ENCODE peak calls at places on chromosomes 6 and 20, in nine cellular contexts. S is AG10803; K is heart left ventricle; M is RWPE1; R is AG04450; P is CD4-positive, alpha-beta T cell; Y is GM12865; U is heart right ventricle; O is WTC11. Z is an unnamed sample.
A peak's percentile ranks its signal among the peaks of the same experiment; 100 is the strongest.

GRCh38 chr20:3777726-3778629 is 3.3 kb downstream of the SPEF1 start:
- DNase-seq in S (peak; percentile 36), K (peak; percentile 69), M (peak; percentile 63), R (no peak), P (peak; percentile 44), Y (no peak), U (peak; percentile 74), O (peak; percentile 82), Z (peak; percentile 77)

GRCh38 chr6:165266236-165267025 is 43.0 kb downstream of the C6orf118 start:
- DNase-seq in S (no peak), K (no peak), M (no peak), R (no peak), P (no peak), Y (no peak), U (no peak), O (no peak), Z (no peak)

GRCh38 chr6:27541212-27541931 is 68.5 kb upstream of the ZNF184 start:
- DNase-seq in S (no peak), K (no peak), M (no peak), R (no peak), P (no peak), Y (peak; percentile 66), U (no peak), O (peak; percentile 84), Z (no peak)

GRCh38 chr6:22570185-22570551 is 802 bp downstream of the HDGFL1 start:
- DNase-seq in S (no peak), K (no peak), M (no peak), R (no peak), P (no peak), Y (no peak), U (no peak), O (peak; percentile 22), Z (peak; percentile 3)

GRCh38 chr20:12925863-12926547 is 82.8 kb upstream of the SPTLC3 start:
- DNase-seq in S (no peak), K (no peak), M (no peak), R (no peak), P (no peak), Y (no peak), U (no peak), O (no peak), Z (no peak)

GRCh38 chr6:131400054-131400781 is 172.8 kb upstream of the ARG1 start:
- DNase-seq in S (peak; percentile 75), K (no peak), M (peak; percentile 45), R (peak; percentile 21), P (no peak), Y (no peak), U (no peak), O (no peak), Z (no peak)

GRCh38 chr6:11700118-11700718 is 78.4 kb downstream of the ADTRP start:
- DNase-seq in S (peak; percentile 66), K (no peak), M (peak; percentile 52), R (no peak), P (no peak), Y (peak; percentile 72), U (no peak), O (no peak), Z (no peak)

GRCh38 chr20:46566125-46566524 is 15.7 kb upstream of the OCSTAMP start:
- DNase-seq in S (no peak), K (no peak), M (no peak), R (no peak), P (no peak), Y (no peak), U (no peak), O (no peak), Z (no peak)

GRCh38 chr20:48972816-48973215 is 51.3 kb downstream of the ARFGEF2 start:
- DNase-seq in S (no peak), K (no peak), M (no peak), R (no peak), P (no peak), Y (no peak), U (no peak), O (no peak), Z (no peak)

GRCh38 chr6:75563032-75563431 is 38.6 kb upstream of the SENP6 start:
- DNase-seq in S (peak; percentile 45), K (no peak), M (no peak), R (no peak), P (no peak), Y (peak; percentile 64), U (no peak), O (peak; percentile 15), Z (peak; percentile 28)

GRCh38 chr20:62117658-62118057 is 4.6 kb upstream of the LSM14B start:
- DNase-seq in S (no peak), K (no peak), M (no peak), R (no peak), P (peak; percentile 77), Y (no peak), U (peak; percentile 51), O (no peak), Z (no peak)

GRCh38 chr20:54340667-54341081 is 132.8 kb downstream of the PFDN4 start:
- DNase-seq in S (peak; percentile 56), K (no peak), M (peak; percentile 19), R (peak; percentile 24), P (no peak), Y (no peak), U (no peak), O (no peak), Z (no peak)

GRCh38 chr6:131023834-131024504 is 39.1 kb downstream of the EPB41L2 start:
- DNase-seq in S (peak; percentile 52), K (no peak), M (peak; percentile 27), R (peak; percentile 36), P (no peak), Y (no peak), U (no peak), O (no peak), Z (no peak)

GRCh38 chr6:351011-351866 is 40.3 kb upstream of the IRF4 start:
- DNase-seq in S (no peak), K (no peak), M (no peak), R (no peak), P (no peak), Y (no peak), U (peak; percentile 9), O (no peak), Z (no peak)

GRCh38 chr6:30112402-30113376 is at the start of gene TRIM31:
- DNase-seq in S (no peak), K (no peak), M (no peak), R (no peak), P (no peak), Y (peak; percentile 73), U (no peak), O (no peak), Z (no peak)

GRCh38 chr6:113588646-113589045 is 268.5 kb upstream of the MARCKS start:
- DNase-seq in S (peak; percentile 92), K (no peak), M (no peak), R (no peak), P (no peak), Y (no peak), U (no peak), O (no peak), Z (no peak)

GRCh38 chr6:7260291-7261029 is 52.5 kb downstream of the SSR1 start:
- DNase-seq in S (no peak), K (no peak), M (no peak), R (no peak), P (no peak), Y (no peak), U (no peak), O (no peak), Z (no peak)

GRCh38 chr6:70601014-70601413 is 34.3 kb downstream of the SDHAF4 start:
- DNase-seq in S (no peak), K (no peak), M (no peak), R (no peak), P (no peak), Y (no peak), U (no peak), O (no peak), Z (no peak)
- TF ChIP-seq CTCF in S (no peak), K (no peak), M (no peak), R (no peak), P (no peak), Y (no peak), U (no peak), O (no peak), Z (no peak)

DNA sequence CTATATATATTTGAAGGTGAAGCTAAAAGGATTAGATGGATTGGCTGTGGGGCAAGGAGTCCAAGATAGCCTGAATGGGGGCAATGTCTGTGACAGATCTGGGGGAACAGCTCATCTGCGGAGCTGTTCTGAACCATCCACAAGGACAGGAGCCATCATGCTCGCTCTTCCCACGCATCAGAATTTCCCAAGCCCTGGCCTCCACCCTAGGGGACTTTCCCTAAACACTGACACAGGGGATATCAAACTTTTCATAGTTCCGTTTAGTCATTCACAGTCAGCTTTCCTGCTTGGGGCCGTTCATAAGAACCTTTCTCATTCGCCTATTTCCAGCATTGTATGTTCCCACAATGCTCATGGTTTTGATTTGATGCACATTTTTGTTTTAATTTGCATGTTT is 37.6 kb upstream of the CCN6 start:
- DNase-seq in S (peak; percentile 38), K (peak; percentile 44), M (peak; percentile 46), R (no peak), P (no peak), Y (peak; percentile 59), U (no peak), O (no peak), Z (no peak)
- TF ChIP-seq CTCF in S (no peak), K (no peak), M (no peak), R (no peak), P (no peak), Y (no peak), U (no peak), O (no peak), Z (no peak)

GRCh38 chr6:86859513-86859912 is 77.8 kb upstream of the HTR1E start:
- DNase-seq in S (no peak), K (no peak), M (no peak), R (no peak), P (no peak), Y (no peak), U (no peak), O (no peak), Z (no peak)
- TF ChIP-seq CTCF in S (no peak), K (no peak), M (no peak), R (no peak), P (no peak), Y (no peak), U (no peak), O (no peak), Z (no peak)

GRCh38 chr6:135144678-135145508 is 36.2 kb upstream of the MYB start:
- DNase-seq in S (peak; percentile 9), K (no peak), M (peak; percentile 9), R (no peak), P (no peak), Y (peak; percentile 62), U (no peak), O (no peak), Z (no peak)
- TF ChIP-seq CTCF in S (peak; percentile 62), K (peak; percentile 57), M (peak; percentile 32), R (peak; percentile 71), P (peak; percentile 83), Y (peak; percentile 52), U (peak; percentile 46), O (peak; percentile 42), Z (peak; percentile 33)